ENCODE peak calls at places on chromosomes 5 and 9, in six cellular contexts. H, A, S, Y, T and V are unnamed samples.

GRCh38 chr5:133844836-133845235 is 123.6 kb downstream of the C5orf15 start:
- DNase-seq in H (no peak), A (no peak), S (no peak), Y (no peak), T (no peak), V (no peak)

GRCh38 chr5:87949665-87950640 is 318.7 kb downstream of the TMEM161B start:
- DNase-seq in H (no peak), A (no peak), S (no peak), Y (no peak), T (peak; percentile 74), V (no peak)

GRCh38 chr5:35046754-35047153 is 995 bp downstream of the AGXT2 start:
- DNase-seq in H (no peak), A (no peak), S (no peak), Y (peak; percentile 91), T (no peak), V (peak; percentile 94)

GRCh38 chr9:76650692-76651091 is 113.5 kb upstream of the PCA3 start:
- DNase-seq in H (no peak), A (no peak), S (no peak), Y (no peak), T (no peak), V (no peak)

GRCh38 chr5:139711067-139711851 is 63.1 kb downstream of the CXXC5 start:
- DNase-seq in H (peak; percentile 46), A (peak; percentile 46), S (peak; percentile 80), Y (no peak), T (peak; percentile 34), V (no peak)

GRCh38 chr5:133406208-133406607 is 206.1 kb downstream of the FSTL4 start:
- DNase-seq in H (no peak), A (no peak), S (no peak), Y (no peak), T (no peak), V (no peak)

GRCh38 chr9:95753762-95754465 is 121.6 kb upstream of the ERCC6L2 start:
- DNase-seq in H (no peak), A (no peak), S (peak; percentile 68), Y (no peak), T (no peak), V (no peak)

GRCh38 chr5:179357036-179357435 is 11.8 kb upstream of the ADAMTS2 start:
- DNase-seq in H (no peak), A (no peak), S (no peak), Y (peak; percentile 70), T (no peak), V (no peak)

GRCh38 chr9:131080589-131080988 is 15.7 kb upstream of the AIF1L start:
- DNase-seq in H (no peak), A (no peak), S (no peak), Y (no peak), T (no peak), V (no peak)

GRCh38 chr5:133967715-133968056 is 739 bp downstream of the C5orf15 start:
- DNase-seq in H (peak; percentile 29), A (no peak), S (no peak), Y (peak; percentile 33), T (peak; percentile 19), V (no peak)

GRCh38 chr5:65760504-65761275 is 38.7 kb downstream of the NLN start:
- DNase-seq in H (peak; percentile 30), A (peak; percentile 25), S (peak; percentile 16), Y (peak; percentile 87), T (peak; percentile 50), V (peak; percentile 67)

GRCh38 chr5:145124806-145125205 is 710.3 kb downstream of the PRELID2 start:
- DNase-seq in H (no peak), A (no peak), S (no peak), Y (no peak), T (no peak), V (no peak)

GRCh38 chr9:127944586-127945218 is 7.0 kb upstream of the DPM2 start:
- DNase-seq in H (no peak), A (no peak), S (no peak), Y (no peak), T (no peak), V (no peak)

GRCh38 chr5:43389679-43390329 is 22.4 kb downstream of the CCL28 start:
- DNase-seq in H (peak; percentile 75), A (no peak), S (peak; percentile 82), Y (peak; percentile 96), T (peak; percentile 96), V (peak; percentile 76)